ENCODE peak calls at places on chromosomes 11 and 22, in six cellular contexts. D is activated T-helper 9 cell treated with anti-CD3 and anti-CD28 coated beads, Interleukin-2, amount 50 U/mL, for 16 hours; C is kidney; J is memory B cell; V is activated gamma-delta T cell treated with Interleukin-2 at 50 U/mL for 16 hours; X is naive B cell. P is an unnamed sample.

GRCh38 chr11:116636341-116636968 is 136.3 kb downstream of the BUD13 start:
- DNase-seq in D (no peak), C (no peak), J (no peak), V (no peak), X (no peak), P (no peak)

GRCh38 chr22:22745225-22746060 is 101.0 kb downstream of the GGTLC2 start:
- DNase-seq in D (no peak), C (no peak), J (peak), V (peak), X (peak), P (peak)

GRCh38 chr11:119509277-119509841 is 86.4 kb upstream of the THY1 start:
- DNase-seq in D (no peak), C (no peak), J (no peak), V (no peak), X (no peak), P (no peak)

GRCh38 chr22:36541831-36542391 is 12.9 kb upstream of the EIF3D start:
- DNase-seq in D (peak), C (no peak), J (no peak), V (peak), X (no peak), P (no peak)

GRCh38 chr11:119361056-119361787 is 14.7 kb upstream of the MFRP start:
- DNase-seq in D (no peak), C (peak), J (no peak), V (no peak), X (no peak), P (no peak)

GRCh38 chr11:73269353-73270088 is 2.6 kb upstream of the P2RY6 start:
- DNase-seq in D (no peak), C (no peak), J (no peak), V (no peak), X (no peak), P (no peak)

GRCh38 chr11:31437742-31438435 is 68.2 kb downstream of the DNAJC24 start:
- DNase-seq in D (no peak), C (no peak), J (no peak), V (no peak), X (no peak), P (no peak)

GRCh38 chr22:22395230-22395629 is 113.3 kb downstream of the ZNF280B start:
- DNase-seq in D (no peak), C (no peak), J (peak), V (no peak), X (peak), P (no peak)

GRCh38 chr11:2540521-2541320 is 95.9 kb downstream of the KCNQ1 start:
- DNase-seq in D (no peak), C (peak), J (no peak), V (no peak), X (no peak), P (no peak)

GRCh38 chr11:118917488-118918127 is 8.1 kb downstream of the BCL9L start:
- DNase-seq in D (peak), C (peak), J (no peak), V (peak), X (no peak), P (peak)

GRCh38 chr11:118627566-118627965 is 20.2 kb downstream of the PHLDB1 start:
- DNase-seq in D (no peak), C (peak), J (no peak), V (no peak), X (no peak), P (no peak)

GRCh38 chr11:68772936-68773335 is 21.6 kb upstream of the TESMIN start:
- DNase-seq in D (no peak), C (no peak), J (no peak), V (no peak), X (no peak), P (no peak)

GRCh38 chr11:10838906-10839305 is 18.9 kb downstream of the ZBED5 start:
- DNase-seq in D (no peak), C (no peak), J (no peak), V (no peak), X (no peak), P (no peak)